ENCODE peak calls at places on chromosome 20, in eight cellular contexts. One of them, this sample, is unnamed.

GRCh38 chr20:63529861-63530787 is 7.1 kb downstream of the PTK6 start:
- DNase-seq in AG20443: no peak
- DNase-seq in IMR-90: no peak
- DNase-seq in stimulated activated CD4-positive, alpha-beta T cell treated with anti-CD3 and anti-CD28 coated beads, Interleukin-2, amount 100 ng/mL, for 48 hours: no peak
- DNase-seq in thoracic aorta: no peak
- DNase-seq in mucosa of gallbladder: no peak
- DNase-seq in dorsolateral prefrontal cortex: no peak
- DNase-seq in RPMI8226: no peak
- DNase-seq in this sample: no peak

GRCh38 chr20:40431611-40432010 is 257.4 kb downstream of the MAFB start:
- DNase-seq in AG20443: peak; percentile 48
- DNase-seq in IMR-90: no peak
- DNase-seq in stimulated activated CD4-positive, alpha-beta T cell treated with anti-CD3 and anti-CD28 coated beads, Interleukin-2, amount 100 ng/mL, for 48 hours: no peak
- DNase-seq in thoracic aorta: no peak
- DNase-seq in mucosa of gallbladder: no peak
- DNase-seq in dorsolateral prefrontal cortex: no peak
- DNase-seq in RPMI8226: no peak
- DNase-seq in this sample: no peak

GRCh38 chr20:48769111-48769879 is 58.5 kb downstream of the PREX1 start:
- DNase-seq in AG20443: no peak
- DNase-seq in IMR-90: no peak
- DNase-seq in stimulated activated CD4-positive, alpha-beta T cell treated with anti-CD3 and anti-CD28 coated beads, Interleukin-2, amount 100 ng/mL, for 48 hours: peak; percentile 86
- DNase-seq in thoracic aorta: no peak
- DNase-seq in mucosa of gallbladder: no peak
- DNase-seq in dorsolateral prefrontal cortex: no peak
- DNase-seq in RPMI8226: no peak
- DNase-seq in this sample: no peak

GRCh38 chr20:1469925-1470571 is 3.4 kb upstream of the NSFL1C start:
- DNase-seq in AG20443: peak; percentile 80
- DNase-seq in IMR-90: peak; percentile 100
- DNase-seq in stimulated activated CD4-positive, alpha-beta T cell treated with anti-CD3 and anti-CD28 coated beads, Interleukin-2, amount 100 ng/mL, for 48 hours: no peak
- DNase-seq in thoracic aorta: peak; percentile 52
- DNase-seq in mucosa of gallbladder: peak; percentile 85
- DNase-seq in dorsolateral prefrontal cortex: peak; percentile 59
- DNase-seq in RPMI8226: peak; percentile 66
- DNase-seq in this sample: peak; percentile 85

GRCh38 chr20:49948809-49949507 is 12.8 kb downstream of the RNF114 start:
- DNase-seq in AG20443: peak; percentile 83
- DNase-seq in IMR-90: peak; percentile 99
- DNase-seq in stimulated activated CD4-positive, alpha-beta T cell treated with anti-CD3 and anti-CD28 coated beads, Interleukin-2, amount 100 ng/mL, for 48 hours: no peak
- DNase-seq in thoracic aorta: no peak
- DNase-seq in mucosa of gallbladder: no peak
- DNase-seq in dorsolateral prefrontal cortex: no peak
- DNase-seq in RPMI8226: no peak
- DNase-seq in this sample: no peak

GRCh38 chr20:50305636-50306477 is 115.2 kb downstream of the CEBPB start:
- DNase-seq in AG20443: no peak
- DNase-seq in IMR-90: no peak
- DNase-seq in stimulated activated CD4-positive, alpha-beta T cell treated with anti-CD3 and anti-CD28 coated beads, Interleukin-2, amount 100 ng/mL, for 48 hours: no peak
- DNase-seq in thoracic aorta: no peak
- DNase-seq in mucosa of gallbladder: peak; percentile 52
- DNase-seq in dorsolateral prefrontal cortex: no peak
- DNase-seq in RPMI8226: no peak
- DNase-seq in this sample: no peak

GRCh38 chr20:46087161-46087560 is 2.6 kb downstream of the NCOA5 start:
- DNase-seq in AG20443: no peak
- DNase-seq in IMR-90: peak; percentile 42
- DNase-seq in stimulated activated CD4-positive, alpha-beta T cell treated with anti-CD3 and anti-CD28 coated beads, Interleukin-2, amount 100 ng/mL, for 48 hours: no peak
- DNase-seq in thoracic aorta: no peak
- DNase-seq in mucosa of gallbladder: no peak
- DNase-seq in dorsolateral prefrontal cortex: no peak
- DNase-seq in RPMI8226: peak; percentile 18
- DNase-seq in this sample: no peak

GRCh38 chr20:9955646-9956045 is 79.1 kb upstream of the ANKEF1 start:
- DNase-seq in AG20443: no peak
- DNase-seq in IMR-90: no peak
- DNase-seq in stimulated activated CD4-positive, alpha-beta T cell treated with anti-CD3 and anti-CD28 coated beads, Interleukin-2, amount 100 ng/mL, for 48 hours: no peak
- DNase-seq in thoracic aorta: no peak
- DNase-seq in mucosa of gallbladder: no peak
- DNase-seq in dorsolateral prefrontal cortex: no peak
- DNase-seq in RPMI8226: no peak
- DNase-seq in this sample: no peak

GRCh38 chr20:15916623-15917022 is 656.6 kb downstream of the KIF16B start:
- DNase-seq in AG20443: no peak
- DNase-seq in IMR-90: no peak
- DNase-seq in stimulated activated CD4-positive, alpha-beta T cell treated with anti-CD3 and anti-CD28 coated beads, Interleukin-2, amount 100 ng/mL, for 48 hours: no peak
- DNase-seq in thoracic aorta: no peak
- DNase-seq in mucosa of gallbladder: no peak
- DNase-seq in dorsolateral prefrontal cortex: no peak
- DNase-seq in RPMI8226: no peak
- DNase-seq in this sample: no peak

GRCh38 chr20:618980-619379 is 8.9 kb upstream of the TCF15 start:
- DNase-seq in AG20443: no peak
- DNase-seq in IMR-90: no peak
- DNase-seq in stimulated activated CD4-positive, alpha-beta T cell treated with anti-CD3 and anti-CD28 coated beads, Interleukin-2, amount 100 ng/mL, for 48 hours: no peak
- DNase-seq in thoracic aorta: no peak
- DNase-seq in mucosa of gallbladder: no peak
- DNase-seq in dorsolateral prefrontal cortex: no peak
- DNase-seq in RPMI8226: no peak
- DNase-seq in this sample: no peak

GRCh38 chr20:50027611-50028105 is 44.9 kb downstream of the SNAI1 start:
- DNase-seq in AG20443: peak; percentile 96
- DNase-seq in IMR-90: peak; percentile 92
- DNase-seq in stimulated activated CD4-positive, alpha-beta T cell treated with anti-CD3 and anti-CD28 coated beads, Interleukin-2, amount 100 ng/mL, for 48 hours: no peak
- DNase-seq in thoracic aorta: peak; percentile 64
- DNase-seq in mucosa of gallbladder: peak; percentile 29
- DNase-seq in dorsolateral prefrontal cortex: peak; percentile 68
- DNase-seq in RPMI8226: no peak
- DNase-seq in this sample: peak; percentile 67

GRCh38 chr20:62835931-62836861 is 19.3 kb downstream of the COL9A3 start:
- DNase-seq in AG20443: peak; percentile 72
- DNase-seq in IMR-90: peak; percentile 50
- DNase-seq in stimulated activated CD4-positive, alpha-beta T cell treated with anti-CD3 and anti-CD28 coated beads, Interleukin-2, amount 100 ng/mL, for 48 hours: no peak
- DNase-seq in thoracic aorta: no peak
- DNase-seq in mucosa of gallbladder: no peak
- DNase-seq in dorsolateral prefrontal cortex: no peak
- DNase-seq in RPMI8226: no peak
- DNase-seq in this sample: no peak

GRCh38 chr20:61312909-61313308 is 60.8 kb downstream of the CDH4 start:
- DNase-seq in AG20443: no peak
- DNase-seq in IMR-90: no peak
- DNase-seq in stimulated activated CD4-positive, alpha-beta T cell treated with anti-CD3 and anti-CD28 coated beads, Interleukin-2, amount 100 ng/mL, for 48 hours: no peak
- DNase-seq in thoracic aorta: no peak
- DNase-seq in mucosa of gallbladder: no peak
- DNase-seq in dorsolateral prefrontal cortex: peak; percentile 40
- DNase-seq in RPMI8226: no peak
- DNase-seq in this sample: no peak